ENCODE peak calls at places on chromosomes 16 and 17, in nine cellular contexts. X, W, M, A, R, Z, N, O and Y are unnamed samples.

GRCh38 chr16:53094013-53094630 is 39.3 kb downstream of the CHD9 start:
- DNase-seq in A (no peak), W (no peak), M (no peak), X (no peak), O (no peak), N (no peak), Z (peak), R (peak), Y (peak)

GRCh38 chr17:5263441-5263840 is 18.6 kb upstream of the RABEP1 start:
- DNase-seq in W (no peak), N (no peak), R (no peak), X (no peak), Z (no peak), O (no peak), A (no peak), M (no peak), Y (no peak)

GRCh38 chr16:28103516-28104170 is 40.1 kb upstream of the GSG1L start:
- DNase-seq in M (no peak), W (no peak), N (no peak), R (peak), O (no peak), X (no peak), Z (no peak), A (no peak), Y (no peak)

GRCh38 chr17:29615048-29615385 is 7.7 kb downstream of the CORO6 start:
- DNase-seq in W (peak), X (peak), O (no peak), M (peak), N (peak), Z (no peak), R (peak), A (no peak), Y (peak)

GRCh38 chr17:75502746-75503329 is 12.5 kb downstream of the CASKIN2 start:
- DNase-seq in R (no peak), M (no peak), N (no peak), O (no peak), W (no peak), X (no peak), A (no peak), Z (no peak), Y (no peak)

GRCh38 chr16:89924298-89924924 is 1.3 kb downstream of the TUBB3 start:
- DNase-seq in O (no peak), W (peak), N (no peak), R (no peak), A (peak), M (peak), Z (peak), X (peak), Y (peak)

GRCh38 chr17:79627766-79628690 is 17.2 kb upstream of the RBFOX3 start:
- DNase-seq in N (peak), Z (no peak), R (peak), M (no peak), X (no peak), W (no peak), A (peak), O (no peak), Y (no peak)

GRCh38 chr16:61936522-61936921 is 99.7 kb downstream of the CDH8 start:
- DNase-seq in W (no peak), X (no peak), N (no peak), M (no peak), Z (no peak), R (no peak), A (peak), O (no peak), Y (no peak)

GRCh38 chr17:76497979-76498885 is 3.0 kb downstream of the RHBDF2 start:
- DNase-seq in O (no peak), R (peak), Z (peak), M (peak), A (peak), N (peak), W (peak), X (peak), Y (no peak)

GRCh38 chr17:40063034-40063765 is 435 bp downstream of the THRA start:
- DNase-seq in Z (peak), N (peak), A (peak), R (peak), W (peak), O (no peak), M (no peak), X (no peak), Y (peak)

GRCh38 chr17:4307179-4307930 is 43.6 kb upstream of the ANKFY1 start:
- DNase-seq in X (no peak), O (no peak), Z (no peak), R (no peak), W (no peak), A (peak), N (no peak), M (no peak), Y (no peak)

GRCh38 chr17:66980896-66981295 is 16.4 kb downstream of the CACNG4 start:
- DNase-seq in N (no peak), X (peak), M (no peak), A (no peak), R (no peak), O (no peak), W (no peak), Z (no peak), Y (no peak)

GRCh38 chr17:27315322-27315721 is 21.4 kb downstream of the WSB1 start:
- DNase-seq in N (peak), O (no peak), A (no peak), R (peak), X (peak), W (peak), M (peak), Z (peak), Y (no peak)

GRCh38 chr16:10741844-10742243 is 1.8 kb upstream of the NUBP1 start:
- DNase-seq in R (no peak), Z (no peak), X (peak), W (peak), M (peak), N (no peak), A (no peak), O (no peak), Y (no peak)

GRCh38 chr17:74972107-74972972 is at the start of gene HID1:
- DNase-seq in M (no peak), A (peak), N (peak), W (no peak), Z (peak), O (no peak), X (no peak), R (peak), Y (peak)

GRCh38 chr17:7097940-7098339 is 16.7 kb downstream of the ASGR2 start:
- DNase-seq in X (no peak), O (no peak), A (no peak), R (no peak), M (peak), N (no peak), Z (no peak), W (no peak), Y (no peak)

GRCh38 chr17:57889892-57890856 is 40.3 kb upstream of the MRPS23 start:
- DNase-seq in R (peak), A (peak), W (peak), Z (no peak), N (peak), M (peak), X (peak), O (no peak), Y (no peak)

GRCh38 chr17:8868529-8868951 is 1.1 kb upstream of the PIK3R6 start:
- DNase-seq in M (no peak), O (no peak), A (peak), R (no peak), N (no peak), W (no peak), X (no peak), Z (no peak), Y (peak)

GRCh38 chr17:81991684-81992513 is 14.5 kb downstream of the ASPSCR1 start:
- DNase-seq in R (peak), O (no peak), N (no peak), M (peak), X (peak), Z (peak), W (peak), A (peak), Y (no peak)

GRCh38 chr16:89130448-89130847 is 36.8 kb downstream of the ACSF3 start:
- DNase-seq in Z (no peak), W (no peak), M (no peak), R (no peak), N (no peak), X (no peak), A (no peak), O (no peak), Y (no peak)

GRCh38 chr17:36001862-36002603 is 680 bp upstream of the CCL15 start:
- DNase-seq in N (no peak), M (no peak), W (no peak), A (no peak), R (peak), Z (peak), O (no peak), X (no peak), Y (no peak)

GRCh38 chr16:9007177-9007794 is 43.6 kb upstream of the USP7 start:
- DNase-seq in O (no peak), A (no peak), Z (no peak), X (peak), W (peak), M (peak), R (no peak), N (no peak), Y (no peak)

GRCh38 chr17:16491703-16492612 is at the start of gene LRRC75A:
- DNase-seq in Z (peak), X (no peak), W (peak), N (peak), M (no peak), R (peak), A (peak), O (no peak), Y (peak)

GRCh38 chr17:82200743-82201497 is 11.7 kb downstream of the CCDC57 start:
- DNase-seq in R (no peak), O (no peak), Z (no peak), W (no peak), A (no peak), M (no peak), N (no peak), X (no peak), Y (no peak)

GRCh38 chr17:79188048-79188447 is 113.4 kb downstream of the ENGASE start:
- DNase-seq in M (no peak), N (no peak), X (no peak), A (peak), W (no peak), R (no peak), Z (peak), O (no peak), Y (peak)

GRCh38 chr16:70582280-70582978 is 58.8 kb downstream of the SF3B3 start:
- DNase-seq in O (no peak), W (no peak), Z (no peak), X (peak), A (peak), M (no peak), R (no peak), N (no peak), Y (no peak)

GRCh38 chr17:34817252-34817651 is 144.0 kb downstream of the CCT6B start:
- DNase-seq in N (no peak), X (no peak), M (no peak), O (no peak), A (no peak), Z (no peak), W (no peak), R (no peak), Y (no peak)

GRCh38 chr16:48082516-48082915 is 73.3 kb downstream of the ABCC12 start:
- DNase-seq in O (no peak), M (peak), W (peak), R (no peak), X (peak), Z (no peak), A (no peak), N (no peak), Y (no peak)

GRCh38 chr17:72976971-72977767 is 115.3 kb downstream of the SLC39A11 start:
- DNase-seq in Z (peak), O (no peak), A (peak), X (peak), W (peak), M (peak), N (peak), R (no peak), Y (no peak)
- TF ChIP-seq CTCF in Z (no peak), O (no peak), A (no peak), X (no peak), W (no peak), M (no peak), N (no peak), R (no peak), Y (no peak)

DNA sequence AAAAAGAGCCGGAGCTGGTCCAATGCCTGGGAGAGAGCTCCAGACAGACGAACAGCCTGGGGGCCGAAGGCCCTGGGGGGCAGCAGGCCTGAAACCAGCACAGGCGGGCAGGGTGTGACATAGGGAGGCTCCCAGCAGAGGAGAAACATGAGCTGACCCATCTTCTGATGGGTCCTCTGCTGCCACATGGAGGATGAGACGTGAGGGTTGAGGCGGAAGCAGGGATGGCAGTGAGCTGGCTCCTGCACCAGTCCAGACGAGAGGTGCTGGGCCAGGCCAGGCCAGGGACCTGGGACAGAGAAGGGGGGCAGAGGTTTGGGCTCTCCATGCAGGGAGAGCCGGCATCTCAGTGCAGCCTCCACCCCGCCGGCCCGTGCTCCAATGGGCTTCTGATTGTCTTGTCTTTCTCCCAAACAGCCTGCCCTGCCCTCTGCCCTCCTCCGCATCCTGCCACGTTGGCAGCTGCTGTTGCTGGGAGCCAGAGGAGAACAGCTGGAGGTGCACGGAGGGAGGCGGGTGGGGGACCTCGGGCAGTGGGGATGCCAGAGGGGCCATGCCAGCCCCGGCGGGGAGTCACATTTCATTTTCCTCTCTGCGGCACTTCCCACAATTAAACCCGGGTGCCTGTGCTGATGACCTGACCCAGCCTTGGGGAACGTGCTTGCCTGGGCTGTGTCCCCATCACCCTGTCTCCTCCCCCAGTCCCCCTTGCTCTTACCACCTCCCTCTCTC is 139.0 kb upstream of the GSE1 start:
- DNase-seq in Z (no peak), M (no peak), O (no peak), X (peak), W (peak), A (peak), R (no peak), N (peak), Y (no peak)
- TF ChIP-seq CTCF in Z (no peak), M (no peak), O (no peak), X (no peak), W (peak), A (no peak), R (no peak), N (no peak), Y (no peak)

GRCh38 chr17:45812102-45812501 is 28.0 kb downstream of the CRHR1 start:
- DNase-seq in O (no peak), N (no peak), R (no peak), W (peak), A (no peak), M (peak), Z (no peak), X (peak), Y (no peak)
- TF ChIP-seq CTCF in O (no peak), N (no peak), R (no peak), W (no peak), A (peak), M (no peak), Z (no peak), X (peak), Y (no peak)

DNA sequence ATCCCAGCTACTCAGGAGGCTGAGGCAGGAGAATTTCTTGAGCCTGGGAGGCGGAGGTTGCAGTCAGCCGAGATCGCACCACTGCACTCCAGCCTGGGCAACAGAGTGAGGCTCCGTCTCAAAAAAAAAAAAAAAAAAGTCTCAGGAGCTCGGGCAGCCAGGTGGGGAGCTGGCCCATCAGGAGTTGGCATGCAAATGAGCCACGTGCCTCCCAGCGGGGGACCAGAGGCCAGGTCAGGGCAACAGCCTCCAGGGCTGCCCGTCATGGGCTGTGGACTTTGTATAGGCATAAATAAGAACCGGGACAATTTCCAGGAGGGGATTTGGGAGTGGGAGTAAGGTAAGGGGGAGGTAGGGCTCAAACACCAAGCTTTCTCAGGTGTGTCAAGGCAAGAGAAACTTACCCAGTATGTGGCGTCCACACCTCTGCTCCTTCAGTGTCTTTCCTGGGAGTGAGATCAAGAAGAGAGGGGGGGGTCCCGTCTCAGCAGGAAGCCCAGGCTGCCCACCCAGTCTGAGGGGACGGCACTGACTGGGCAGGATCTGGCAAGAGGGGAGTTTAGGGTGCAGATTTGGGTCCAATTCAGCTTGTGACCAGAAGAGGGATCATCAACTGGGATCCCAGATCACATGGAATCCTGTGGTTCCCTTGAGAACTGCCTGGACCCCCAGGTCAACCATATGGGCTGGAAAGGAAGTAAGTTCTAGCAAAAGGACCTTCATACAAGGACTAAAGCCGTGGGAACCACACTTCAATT is 22.3 kb upstream of the G6PC1 start:
- DNase-seq in W (no peak), A (peak), N (no peak), Z (peak), M (no peak), O (no peak), R (no peak), X (no peak), Y (no peak)
- TF ChIP-seq CTCF in W (no peak), A (peak), N (no peak), Z (no peak), M (no peak), O (no peak), R (no peak), X (no peak), Y (no peak)

GRCh38 chr16:1134776-1135458 is 18.0 kb upstream of the CACNA1H start:
- DNase-seq in W (no peak), A (no peak), O (no peak), Z (no peak), R (no peak), X (no peak), N (no peak), M (no peak), Y (no peak)

GRCh38 chr16:1135459-1135825 is 17.5 kb upstream of the CACNA1H start:
- DNase-seq in A (no peak), M (no peak), R (no peak), O (no peak), N (no peak), X (no peak), Z (no peak), W (no peak), Y (no peak)

GRCh38 chr16:1133271-1133670 is 19.6 kb upstream of the CACNA1H start:
- DNase-seq in R (no peak), A (no peak), X (no peak), W (no peak), Z (no peak), O (no peak), N (no peak), M (no peak), Y (no peak)

GRCh38 chr16:1132431-1132830 is 20.5 kb upstream of the CACNA1H start:
- DNase-seq in N (no peak), R (no peak), O (no peak), X (no peak), A (no peak), Z (no peak), W (no peak), M (no peak), Y (no peak)

DNA sequence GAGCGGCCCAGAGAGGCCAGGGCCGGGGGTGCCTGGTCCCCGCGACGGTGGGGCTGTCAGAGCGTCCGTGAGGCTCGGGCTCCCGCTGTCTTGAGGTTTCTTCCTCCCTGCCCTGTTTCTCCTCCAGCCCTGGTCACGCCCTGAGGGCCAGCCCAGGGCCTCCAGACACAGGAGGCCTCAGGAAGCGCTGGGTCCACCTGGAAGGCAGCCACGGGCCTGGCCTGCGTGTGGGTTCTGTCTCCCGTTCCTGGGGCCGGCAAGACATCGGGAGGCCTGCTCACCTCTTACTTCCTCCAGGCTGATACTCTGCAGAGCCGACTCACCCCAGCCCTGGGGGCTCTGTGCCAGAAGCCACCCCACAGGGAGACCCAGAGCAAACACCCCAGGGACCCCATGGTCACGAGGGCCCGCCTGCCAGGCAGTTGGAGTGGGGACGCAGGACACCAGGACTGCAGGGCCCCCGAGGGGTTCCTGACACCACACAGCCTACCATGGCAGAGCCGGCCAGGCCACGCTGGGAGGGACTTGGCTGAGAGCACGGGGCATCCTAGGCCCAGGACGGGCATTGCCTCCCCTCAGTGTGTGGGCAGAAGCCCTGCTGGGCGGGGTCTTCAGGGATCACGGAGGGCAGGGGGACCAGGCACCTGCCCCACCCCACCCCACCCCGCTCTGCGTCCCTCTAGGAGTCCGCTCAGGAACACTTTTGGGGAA is 18.9 kb upstream of the CACNA1H start:
- DNase-seq in O (no peak), R (no peak), W (no peak), M (no peak), X (no peak), N (no peak), Z (no peak), A (no peak), Y (no peak)
- TF ChIP-seq CTCF in O (no peak), R (no peak), W (no peak), M (no peak), X (no peak), N (no peak), Z (no peak), A (no peak), Y (no peak)